ENCODE peak calls at places on chromosome 21, in ten cellular contexts. L is CD4-positive, alpha-beta memory T cell; Y is aorta; U is thoracic aorta; N is brain microvascular endothelial cell; F is GM23338; P is cardiac fibroblast; C is IMR-90; R is DND-41; K is neuronal stem cell. O is an unnamed sample.
A peak's percentile ranks its signal among the peaks of the same experiment; 100 is the strongest.

GRCh38 chr21:35020446-35020845 is 28.7 kb downstream of the RUNX1 start:
- DNase-seq in L (no peak), P (no peak), R (no peak), F (no peak), U (no peak), K (no peak), Y (no peak), N (no peak), C (no peak), O (no peak)

GRCh38 chr21:38490411-38491020 is 7.8 kb downstream of the ERG start:
- DNase-seq in P (no peak), F (no peak), K (no peak), U (no peak), C (no peak), L (no peak), R (no peak), Y (no peak), N (no peak), O (no peak)

GRCh38 chr21:39630191-39630591 is 17.5 kb downstream of the B3GALT5 start:
- DNase-seq in P (no peak), N (peak; percentile 33), C (peak; percentile 25), L (no peak), K (no peak), U (no peak), R (no peak), F (no peak), Y (no peak), O (no peak)

GRCh38 chr21:46287541-46287940 is 1.4 kb downstream of the YBEY start:
- DNase-seq in L (no peak), U (no peak), Y (no peak), N (no peak), K (no peak), C (no peak), R (no peak), P (no peak), F (no peak), O (no peak)

GRCh38 chr21:42238185-42238934 is 19.4 kb downstream of the ABCG1 start:
- DNase-seq in P (no peak), U (no peak), L (peak; percentile 77), C (no peak), K (no peak), Y (no peak), N (no peak), R (peak; percentile 47), F (no peak), O (no peak)

GRCh38 chr21:21268061-21268471 is 269.9 kb downstream of the NCAM2 start:
- DNase-seq in K (no peak), L (no peak), C (peak; percentile 4), F (no peak), P (no peak), U (no peak), Y (no peak), R (no peak), N (peak; percentile 0), O (no peak)

GRCh38 chr21:39016740-39017315 is 166.4 kb downstream of the PSMG1 start:
- DNase-seq in K (no peak), U (no peak), F (no peak), R (peak; percentile 59), Y (peak; percentile 41), N (no peak), P (no peak), L (no peak), C (peak; percentile 40), O (no peak)

GRCh38 chr21:36210779-36211659 is 54.4 kb downstream of the DOP1B start:
- DNase-seq in Y (peak; percentile 37), K (no peak), C (no peak), L (no peak), R (no peak), F (peak; percentile 18), N (no peak), P (no peak), U (no peak), O (no peak)

GRCh38 chr21:44911066-44911383 is 9.7 kb downstream of the ITGB2 start:
- DNase-seq in P (no peak), L (no peak), R (no peak), K (no peak), C (no peak), Y (no peak), N (no peak), U (no peak), F (no peak), O (no peak)

GRCh38 chr21:44909719-44910118 is 11.0 kb downstream of the ITGB2 start:
- DNase-seq in L (no peak), R (no peak), P (no peak), C (no peak), K (no peak), F (no peak), N (no peak), U (no peak), Y (no peak), O (no peak)

GRCh38 chr21:44912158-44912473 is 8.6 kb downstream of the ITGB2 start:
- DNase-seq in F (no peak), R (peak; percentile 82), C (no peak), K (no peak), U (no peak), Y (no peak), N (no peak), L (no peak), P (no peak), O (no peak)

GRCh38 chr21:44910229-44911065 is 10.3 kb downstream of the ITGB2 start:
- DNase-seq in L (no peak), R (peak; percentile 62), F (no peak), Y (no peak), K (no peak), C (no peak), N (no peak), P (no peak), U (no peak), O (peak; percentile 25)

DNA sequence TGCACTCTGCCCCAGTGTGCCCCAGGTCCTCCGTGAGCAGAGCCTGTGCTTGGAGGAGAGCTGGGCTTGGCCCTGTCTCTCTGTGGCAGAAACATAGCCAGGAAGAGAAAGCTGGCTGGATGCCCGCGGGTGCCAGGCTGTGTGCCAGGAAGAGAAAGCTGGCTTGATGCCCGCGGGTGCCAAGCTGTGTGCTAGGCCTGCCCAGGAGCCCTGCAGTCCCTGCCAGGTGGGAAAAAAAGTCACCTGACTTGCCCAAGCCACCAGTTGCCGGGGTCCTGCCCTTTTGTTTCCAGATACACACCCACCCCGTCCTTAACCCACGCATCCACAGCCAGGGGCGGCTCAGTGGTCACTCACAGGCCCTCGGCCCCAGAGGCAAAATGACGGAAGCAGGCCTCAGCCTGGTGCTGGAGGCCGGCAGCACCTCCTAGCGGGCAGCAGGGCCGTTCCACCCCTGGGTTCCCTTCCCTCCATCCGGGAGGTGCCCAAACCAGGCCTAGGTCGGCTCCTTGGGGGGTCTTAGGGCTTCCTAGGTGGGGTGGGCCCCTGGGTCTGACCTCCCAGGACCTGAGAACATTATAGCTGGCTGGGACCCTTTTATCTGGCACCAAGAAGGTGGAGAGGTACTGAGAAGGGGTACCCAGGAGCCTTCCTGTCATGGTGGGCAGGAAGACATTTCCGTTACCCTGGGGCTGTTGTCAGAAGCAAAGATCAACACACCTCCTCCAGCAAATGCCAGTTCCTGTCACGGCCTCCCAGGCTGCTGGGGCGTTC is 9.1 kb downstream of the ITGB2 start:
- DNase-seq in Y (peak; percentile 91), P (no peak), C (no peak), N (no peak), L (peak; percentile 78), F (no peak), R (peak; percentile 74), K (no peak), U (no peak), O (no peak)
- H3K4me3 ChIP-seq in Y (no peak overlapping the region), P (no peak overlapping the region), C (no peak overlapping the region), N (no peak overlapping the region), L (peak overlapping the region; percentile 43), F (no peak overlapping the region), R (peak overlapping the region; percentile 43), K (peak overlapping the region; percentile 7), U (no peak overlapping the region), O (no peak overlapping the region)

DNA sequence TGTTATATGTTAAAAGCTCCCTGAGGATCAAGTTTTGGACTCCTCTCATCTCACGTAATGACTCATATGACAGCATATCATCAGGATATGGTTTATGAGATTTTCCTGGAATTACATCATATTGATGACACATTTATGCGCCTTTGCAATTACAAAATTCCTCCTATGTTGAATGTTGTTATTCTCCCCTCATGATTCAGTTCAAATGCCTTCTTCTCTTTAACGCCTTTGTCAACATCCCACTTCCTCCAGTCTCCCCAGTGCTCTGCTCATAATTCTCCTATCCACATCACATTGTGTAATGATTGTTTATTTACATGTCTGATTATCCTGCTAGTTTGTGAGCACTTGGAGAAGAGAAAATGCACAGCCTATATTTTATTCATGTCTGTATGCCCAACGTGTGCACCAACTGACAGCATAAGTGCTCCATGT is 80.9 kb upstream of the BACH1 start:
- DNase-seq in L (no peak), R (no peak), N (peak; percentile 93), C (peak; percentile 99), U (no peak), Y (no peak), P (peak; percentile 99), K (no peak), F (no peak), O (peak; percentile 96)
- H3K4me3 ChIP-seq in L (no peak overlapping the region), R (no peak overlapping the region), N (no peak overlapping the region), C (no peak overlapping the region), U (no peak overlapping the region), Y (no peak overlapping the region), P (no peak overlapping the region), K (no peak overlapping the region), F (no peak overlapping the region), O (no peak overlapping the region)

GRCh38 chr21:24197956-24198355 is 1409.3 kb downstream of the MRPL39 start:
- DNase-seq in Y (no peak), C (peak; percentile 20), N (no peak), F (no peak), P (no peak), K (no peak), U (no peak), R (no peak), L (no peak), O (no peak)

GRCh38 chr21:24200052-24200451 is 1407.2 kb downstream of the MRPL39 start:
- DNase-seq in F (no peak), P (no peak), K (no peak), U (no peak), L (no peak), Y (no peak), R (no peak), C (no peak), N (no peak), O (no peak)

DNA sequence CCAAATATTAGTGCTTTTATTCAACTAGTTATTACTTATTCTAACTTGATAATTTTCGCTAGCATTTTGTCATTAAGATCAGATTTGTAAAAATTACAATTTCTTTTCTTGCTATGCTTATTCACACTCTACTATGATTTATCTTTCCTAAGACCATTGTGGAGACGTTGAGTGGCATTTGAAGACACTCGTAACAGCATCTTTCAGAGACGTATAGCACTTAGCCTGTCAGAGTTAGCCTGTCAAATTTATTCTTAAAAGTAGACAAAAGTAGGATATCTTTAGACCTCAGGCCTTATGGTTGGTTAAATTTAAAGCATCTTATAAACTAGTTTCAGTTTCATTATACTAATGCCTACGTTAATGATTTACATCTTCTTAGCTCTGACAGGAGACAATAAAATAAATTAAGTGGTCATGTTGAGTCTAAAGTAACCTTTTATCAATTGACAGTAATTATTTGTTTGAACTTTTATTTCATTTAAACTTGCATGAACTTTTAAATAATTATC is 1410.1 kb downstream of the MRPL39 start:
- DNase-seq in R (no peak), Y (no peak), K (no peak), P (no peak), N (no peak), L (no peak), U (no peak), C (no peak), F (no peak), O (no peak)
- H3K4me3 ChIP-seq in R (no peak overlapping the region), Y (no peak overlapping the region), K (no peak overlapping the region), P (no peak overlapping the region), N (no peak overlapping the region), L (no peak overlapping the region), U (no peak overlapping the region), C (no peak overlapping the region), F (no peak overlapping the region), O (no peak overlapping the region)

GRCh38 chr21:32878654-32879053 is 107.1 kb upstream of the PAXBP1 start:
- DNase-seq in C (no peak), N (no peak), P (no peak), R (no peak), F (peak; percentile 16), L (no peak), Y (no peak), K (no peak), U (no peak), O (no peak)
- H3K4me3 ChIP-seq in C (no peak overlapping the region), N (no peak overlapping the region), P (no peak overlapping the region), R (no peak overlapping the region), F (no peak overlapping the region), L (no peak overlapping the region), Y (no peak overlapping the region), K (no peak overlapping the region), U (no peak overlapping the region), O (no peak overlapping the region)